ENCODE peak calls at places on chromosomes 3 and 15, in seven cellular contexts. T is AG08395; X is AG20443; O is stimulated activated CD8-positive, alpha-beta memory T cell treated with anti-CD3 and anti-CD28 coated beads, Interleukin-15, amount 100 ng/mL, for 24 hours; Q is tibial nerve; L is uterus; B is astrocyte of the spinal cord. J is an unnamed sample.

GRCh38 chr15:85563328-85563727 is 182.9 kb downstream of the AKAP13 start:
- DNase-seq in O (no peak), Q (no peak), X (peak), B (peak), T (peak), L (no peak), J (peak)

GRCh38 chr15:42141795-42142667 is 14.4 kb downstream of the PLA2G4F start:
- DNase-seq in Q (no peak), T (no peak), O (no peak), L (no peak), X (no peak), B (no peak), J (no peak)

GRCh38 chr15:29914441-29915053 is 92.3 kb upstream of the TJP1 start:
- DNase-seq in X (no peak), L (no peak), T (no peak), B (no peak), O (no peak), Q (no peak), J (no peak)

GRCh38 chr3:64455351-64455750 is 230.1 kb upstream of the PRICKLE2 start:
- DNase-seq in T (no peak), X (no peak), L (no peak), B (no peak), Q (no peak), O (no peak), J (no peak)

GRCh38 chr3:173778246-173778645 is 380.7 kb downstream of the NLGN1 start:
- DNase-seq in O (no peak), L (no peak), X (no peak), Q (no peak), T (no peak), B (no peak), J (no peak)

GRCh38 chr15:51380999-51381806 is 39.7 kb downstream of the GLDN start:
- DNase-seq in O (no peak), L (peak), T (peak), B (peak), X (peak), Q (peak), J (no peak)

GRCh38 chr3:195403841-195404408 is 38.9 kb downstream of the ACAP2 start:
- DNase-seq in X (no peak), Q (no peak), O (no peak), B (peak), L (no peak), T (no peak), J (no peak)

GRCh38 chr3:40451551-40451950 is 5.6 kb upstream of the RPL14 start:
- DNase-seq in O (no peak), X (no peak), B (no peak), L (no peak), T (no peak), Q (no peak), J (no peak)

GRCh38 chr3:106326941-106327765 is 458.3 kb upstream of the CBLB start:
- DNase-seq in X (no peak), L (no peak), T (no peak), B (peak), O (no peak), Q (no peak), J (peak)

GRCh38 chr3:147701195-147701594 is 292.0 kb downstream of the ZIC1 start:
- DNase-seq in B (peak), O (no peak), X (peak), Q (peak), L (no peak), T (no peak), J (no peak)

GRCh38 chr15:74402873-74403589 is 30.7 kb downstream of the SEMA7A start:
- DNase-seq in T (no peak), O (peak), L (no peak), B (no peak), X (no peak), Q (no peak), J (no peak)

GRCh38 chr3:42659451-42660130 is 6.1 kb downstream of the ZBTB47 start:
- DNase-seq in X (no peak), Q (no peak), B (no peak), T (no peak), L (no peak), O (no peak), J (no peak)

GRCh38 chr3:73766599-73767378 is 142.0 kb upstream of the PDZRN3 start:
- DNase-seq in T (peak), O (no peak), Q (peak), X (peak), L (peak), B (peak), J (peak)